ENCODE peak calls at places on chromosomes 1 and 21, in six cellular contexts. Y, J, V, C, P and S are unnamed samples.

GRCh38 chr1:188958461-188959115 is 1519.1 kb downstream of the BRINP3 start:
- DNase-seq in Y (peak), J (no peak), V (no peak), C (no peak), P (no peak), S (no peak)

GRCh38 chr1:236534164-236534651 is 10.4 kb downstream of the LGALS8 start:
- DNase-seq in Y (no peak), J (no peak), V (no peak), C (no peak), P (no peak), S (no peak)

GRCh38 chr1:118920124-118920675 is 67.9 kb downstream of the TBX15 start:
- DNase-seq in Y (no peak), J (no peak), V (peak), C (no peak), P (no peak), S (no peak)

GRCh38 chr1:109667452-109668122 is at the start of gene GSTM2:
- DNase-seq in Y (peak), J (peak), V (peak), C (peak), P (peak), S (peak)

GRCh38 chr1:112040891-112041740 is 51.6 kb upstream of the KCND3 start:
- DNase-seq in Y (peak), J (peak), V (no peak), C (no peak), P (no peak), S (no peak)

GRCh38 chr21:37936010-37936785 is 19.9 kb upstream of the KCNJ6 start:
- DNase-seq in Y (no peak), J (no peak), V (no peak), C (no peak), P (no peak), S (no peak)

GRCh38 chr1:184075040-184076029 is 23.8 kb downstream of the TSEN15 start:
- DNase-seq in Y (peak), J (peak), V (peak), C (no peak), P (peak), S (no peak)

GRCh38 chr1:80248886-80249285 is 1242.4 kb upstream of the ADGRL4 start:
- DNase-seq in Y (no peak), J (no peak), V (no peak), C (no peak), P (no peak), S (no peak)

GRCh38 chr1:93678491-93678890 is 3.1 kb downstream of the BCAR3 start:
- DNase-seq in Y (no peak), J (no peak), V (no peak), C (no peak), P (no peak), S (no peak)

GRCh38 chr1:154808909-154809262 is 61.2 kb downstream of the KCNN3 start:
- DNase-seq in Y (peak), J (no peak), V (no peak), C (no peak), P (no peak), S (no peak)
- H3K4me3 ChIP-seq in Y (no peak), J (no peak), V (no peak), C (no peak), P (no peak), S (no peak)

GRCh38 chr1:221457706-221458429 is 284.0 kb downstream of the DUSP10 start:
- DNase-seq in Y (no peak), J (no peak), V (no peak), C (no peak), P (no peak), S (no peak)
- H3K4me3 ChIP-seq in Y (no peak), J (no peak), V (no peak), C (no peak), P (no peak), S (no peak)

GRCh38 chr21:46661627-46662366 is 26.3 kb downstream of the PRMT2 start:
- DNase-seq in Y (no peak), J (no peak), V (no peak), C (no peak), P (no peak), S (no peak)
- H3K4me3 ChIP-seq in Y (no peak), J (no peak), V (peak), C (no peak), P (peak), S (peak)

GRCh38 chr1:207032528-207033017 is at the start of gene C1orf116:
- DNase-seq in Y (no peak), J (peak), V (peak), C (no peak), P (peak), S (peak)
- H3K4me3 ChIP-seq in Y (no peak), J (peak), V (no peak), C (no peak), P (no peak), S (peak)

DNA sequence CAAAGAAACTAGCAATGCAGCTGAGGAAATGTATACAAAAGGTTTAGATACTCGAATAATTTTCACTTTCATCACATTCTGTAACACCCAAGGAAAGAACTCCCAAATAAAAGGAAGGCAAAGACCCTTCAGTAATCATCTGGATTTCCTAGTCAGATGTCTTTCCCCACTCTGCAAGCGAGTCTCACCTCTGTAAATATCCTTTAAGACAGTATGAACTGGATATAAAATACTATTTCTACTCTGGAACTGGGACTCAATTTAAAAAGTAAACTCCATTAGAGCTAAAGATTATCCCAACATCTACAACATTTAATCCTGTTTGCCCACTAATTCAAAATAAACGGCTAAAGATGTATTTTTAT is 27.0 kb downstream of the C2CD2 start:
- DNase-seq in Y (no peak), J (no peak), V (no peak), C (no peak), P (no peak), S (no peak)
- H3K4me3 ChIP-seq in Y (peak), J (no peak), V (no peak), C (peak), P (no peak), S (peak)